ENCODE peak calls at places on chromosomes 13 and 19, in six cellular contexts. B, H, Z, W, N and I are unnamed samples.

GRCh38 chr13:78604782-78605611 is 1.6 kb upstream of the POU4F1 start:
- DNase-seq in B (peak), H (no peak), W (no peak), Z (no peak), N (no peak), I (no peak)

GRCh38 chr13:77429320-77430142 is 102.6 kb upstream of the MYCBP2 start:
- DNase-seq in N (peak), Z (no peak), W (peak), H (no peak), B (no peak), I (peak)

GRCh38 chr19:40592170-40592569 is 9.0 kb upstream of the LTBP4 start:
- DNase-seq in N (no peak), Z (peak), W (peak), H (no peak), B (peak), I (peak)

GRCh38 chr19:23887642-23888041 is 27.0 kb upstream of the ZNF726 start:
- DNase-seq in H (no peak), N (no peak), Z (no peak), W (no peak), B (no peak), I (no peak)

GRCh38 chr13:44309771-44310767 is 63.6 kb upstream of the SERP2 start:
- DNase-seq in W (no peak), N (no peak), H (peak), Z (peak), B (no peak), I (no peak)

GRCh38 chr13:76148926-76149325 is 512.8 kb downstream of the LMO7 start:
- DNase-seq in Z (peak), N (no peak), H (no peak), W (no peak), B (no peak), I (peak)

GRCh38 chr13:22311734-22312404 is 641.0 kb downstream of the FGF9 start:
- DNase-seq in Z (no peak), N (no peak), B (no peak), W (no peak), H (peak), I (no peak)

GRCh38 chr19:5026706-5027273 is 57.9 kb downstream of the KDM4B start:
- DNase-seq in Z (peak), W (no peak), N (no peak), B (no peak), H (no peak), I (no peak)

GRCh38 chr19:8363803-8364771 is at the start of gene ANGPTL4:
- DNase-seq in Z (peak), B (peak), H (peak), N (no peak), W (peak), I (peak)

GRCh38 chr19:4742717-4743646 is 19.3 kb upstream of the DPP9 start:
- DNase-seq in H (no peak), B (peak), W (no peak), Z (no peak), N (no peak), I (no peak)

GRCh38 chr13:20840590-20840989 is 62.0 kb downstream of the XPO4 start:
- DNase-seq in W (no peak), H (no peak), Z (no peak), N (no peak), B (no peak), I (no peak)

GRCh38 chr13:26037302-26037701 is 14.5 kb downstream of the SHISA2 start:
- DNase-seq in Z (no peak), B (no peak), H (no peak), N (no peak), W (no peak), I (no peak)

GRCh38 chr13:23741879-23742510 is 147.2 kb downstream of the MIPEP start:
- DNase-seq in N (no peak), Z (no peak), W (no peak), B (peak), H (no peak), I (no peak)

GRCh38 chr13:99354371-99354951 is 47.3 kb upstream of the GPR183 start:
- DNase-seq in Z (no peak), W (no peak), N (peak), B (no peak), H (no peak), I (peak)

GRCh38 chr19:39057615-39058014 is 25.3 kb upstream of the FBXO27 start:
- DNase-seq in B (no peak), W (no peak), N (no peak), Z (peak), H (no peak), I (no peak)

GRCh38 chr19:15330801-15331418 is 1.4 kb downstream of the BRD4 start:
- DNase-seq in W (no peak), N (no peak), Z (peak), B (peak), H (no peak), I (peak)

GRCh38 chr13:108193806-108194205 is 21.5 kb downstream of the LIG4 start:
- DNase-seq in H (no peak), W (no peak), Z (no peak), N (no peak), B (no peak), I (no peak)

GRCh38 chr19:45075215-45076028 is 856 bp downstream of the ZNF296 start:
- DNase-seq in N (peak), W (peak), B (no peak), H (peak), Z (no peak), I (peak)

GRCh38 chr13:112210401-112210800 is 143.5 kb downstream of the SOX1 start:
- DNase-seq in B (no peak), N (no peak), Z (no peak), W (no peak), H (no peak), I (no peak)

GRCh38 chr13:92574499-92574898 is 652.1 kb upstream of the GPC6 start:
- DNase-seq in Z (no peak), H (no peak), W (no peak), N (no peak), B (no peak), I (no peak)

GRCh38 chr13:28044608-28045007 is 55.8 kb downstream of the FLT3 start:
- DNase-seq in N (no peak), B (no peak), H (no peak), Z (no peak), W (no peak), I (peak)

GRCh38 chr13:111846396-111847174 is 220.4 kb upstream of the SOX1 start:
- DNase-seq in Z (no peak), B (no peak), H (no peak), W (no peak), N (no peak), I (no peak)

GRCh38 chr19:4844348-4845179 is 13.1 kb upstream of the TICAM1 start:
- DNase-seq in W (no peak), N (no peak), B (no peak), H (no peak), Z (peak), I (no peak)

GRCh38 chr19:11494634-11495285 is 10.9 kb downstream of the ZNF653 start:
- DNase-seq in H (no peak), N (no peak), Z (no peak), B (peak), W (no peak), I (no peak)

GRCh38 chr13:102141625-102142472 is 260.0 kb downstream of the FGF14 start:
- DNase-seq in H (no peak), Z (peak), B (no peak), N (no peak), W (peak), I (no peak)

GRCh38 chr13:110382830-110383229 is 75.7 kb downstream of the COL4A2 start:
- DNase-seq in W (no peak), B (no peak), Z (no peak), N (no peak), H (no peak), I (no peak)

GRCh38 chr13:39362652-39363390 is 240.2 kb downstream of the LHFPL6 start:
- DNase-seq in B (no peak), Z (no peak), W (no peak), N (no peak), H (no peak), I (no peak)

GRCh38 chr19:49161987-49162386 is 4.4 kb downstream of the TRPM4 start:
- DNase-seq in H (no peak), W (no peak), B (no peak), N (no peak), Z (no peak), I (peak)

GRCh38 chr13:54928071-54928470 is 1899.5 kb downstream of the OLFM4 start:
- DNase-seq in B (no peak), W (no peak), H (no peak), Z (no peak), N (no peak), I (no peak)

GRCh38 chr19:6239401-6239844 is 40.4 kb downstream of the MLLT1 start:
- DNase-seq in N (no peak), B (peak), H (no peak), W (no peak), Z (peak), I (no peak)

GRCh38 chr19:6238256-6238642 is 41.5 kb downstream of the MLLT1 start:
- DNase-seq in Z (peak), N (no peak), W (no peak), B (peak), H (no peak), I (no peak)

GRCh38 chr19:6236310-6237291 is 43.2 kb downstream of the MLLT1 start:
- DNase-seq in N (no peak), W (no peak), Z (no peak), B (peak), H (no peak), I (no peak)

GRCh38 chr19:6239871-6240676 is 39.7 kb downstream of the MLLT1 start:
- DNase-seq in Z (no peak), W (no peak), H (no peak), N (no peak), B (peak), I (no peak)

DNA sequence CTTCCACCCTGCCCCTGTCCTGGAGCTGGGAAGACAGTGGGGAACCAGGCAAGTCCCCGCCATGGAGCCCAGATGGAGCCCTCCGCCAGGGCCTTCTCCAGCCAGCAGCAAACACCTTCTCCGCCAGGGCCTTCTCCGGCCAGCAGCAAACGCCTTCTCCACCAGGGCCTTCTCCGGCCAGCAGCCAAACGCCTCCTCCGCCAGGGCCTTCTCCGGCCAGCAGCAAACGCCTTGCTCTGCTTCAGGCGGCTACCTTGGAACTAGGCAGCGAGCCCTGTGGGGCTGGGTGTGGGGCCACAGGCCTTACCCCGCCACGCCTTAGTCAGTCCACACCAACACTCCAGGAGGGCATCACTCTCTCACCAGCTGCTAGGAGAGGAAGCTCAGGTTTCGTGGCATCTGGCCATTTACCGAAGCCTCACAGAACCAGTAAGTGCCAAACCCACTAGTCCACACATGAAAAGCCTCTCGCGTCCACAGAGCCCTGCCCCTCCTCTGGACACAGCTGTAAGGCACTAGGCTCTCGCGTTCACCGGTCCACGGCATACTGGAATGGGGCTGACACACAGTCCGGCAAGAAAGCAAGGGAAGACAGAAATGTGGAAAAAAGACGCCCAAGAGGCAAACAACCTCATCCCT is 41.0 kb downstream of the MLLT1 start:
- DNase-seq in Z (peak), H (no peak), B (no peak), N (no peak), W (no peak), I (no peak)
- TF ChIP-seq CTCF in Z (no peak), H (no peak), B (no peak), N (no peak), W (no peak), I (no peak)

DNA sequence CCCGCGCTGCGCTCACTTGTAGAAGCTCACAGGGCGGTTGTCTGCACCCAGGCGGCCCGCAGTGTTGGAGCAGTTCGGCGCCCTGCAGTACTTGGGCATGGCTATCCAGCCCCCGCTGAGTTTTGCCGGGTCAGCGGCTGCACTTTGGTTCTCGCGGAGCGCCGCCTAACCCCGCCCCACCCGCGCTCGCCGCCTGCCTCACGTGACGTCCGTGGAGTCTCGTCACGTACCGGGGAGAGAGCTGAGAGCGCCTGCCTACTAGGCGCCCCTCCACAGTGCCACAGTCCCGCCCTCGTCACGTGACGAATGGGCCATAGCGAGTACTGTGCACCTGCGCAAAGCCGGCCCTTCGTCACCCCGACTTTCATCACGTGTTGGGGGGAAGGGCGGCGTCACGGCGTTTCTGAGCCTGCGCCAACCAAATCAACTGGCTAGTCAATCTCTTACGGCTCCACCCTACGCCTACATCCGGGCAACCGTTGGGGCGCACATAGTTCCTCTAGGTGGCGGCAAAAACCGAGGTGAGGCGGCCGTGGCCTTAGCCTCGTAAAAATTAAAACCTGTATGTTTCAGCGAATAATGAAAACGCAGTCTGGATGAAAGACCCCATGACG is at the start of gene THAP8:
- DNase-seq in N (peak), H (peak), W (peak), B (peak), Z (peak), I (peak)
- TF ChIP-seq CTCF in N (peak), H (peak), W (peak), B (peak), Z (peak), I (peak)

DNA sequence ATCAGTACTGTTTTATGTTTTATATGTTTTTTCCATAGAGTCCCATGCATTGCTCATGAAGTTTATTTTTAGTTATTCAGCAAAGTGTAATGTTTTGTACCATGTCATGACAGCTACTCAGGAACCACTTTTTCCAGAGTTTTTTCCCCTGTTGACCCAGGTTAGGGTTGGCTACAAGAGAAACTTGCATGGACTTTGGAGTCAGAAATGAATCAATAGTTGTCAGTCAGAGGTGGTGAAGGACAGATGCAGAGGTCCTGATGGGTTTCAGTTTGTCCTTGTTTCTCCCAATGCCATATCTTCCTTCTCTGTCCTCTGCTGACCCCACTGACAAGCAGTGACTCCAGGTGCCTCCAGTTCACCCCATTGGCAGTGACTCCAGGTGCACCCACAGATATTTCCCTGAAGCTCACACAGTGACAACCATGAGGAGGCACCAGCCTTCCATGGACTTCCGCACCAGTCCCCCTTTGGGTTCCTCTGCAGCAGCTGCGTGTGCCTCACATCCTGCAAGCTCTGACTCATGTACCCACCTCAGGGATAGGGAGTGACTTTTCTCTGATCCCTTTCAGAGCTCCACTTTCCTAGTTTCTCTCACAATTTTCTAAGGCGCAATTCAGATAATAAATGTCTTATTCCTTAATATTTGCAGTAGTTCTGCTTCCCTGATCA is 92.1 kb downstream of the AKAP11 start:
- DNase-seq in N (no peak), Z (peak), B (no peak), W (no peak), H (no peak), I (no peak)
- TF ChIP-seq CTCF in N (no peak), Z (no peak), B (no peak), W (no peak), H (no peak), I (no peak)

GRCh38 chr19:17582613-17583012 is 27.2 kb downstream of the COLGALT1 start:
- DNase-seq in N (no peak), W (no peak), B (no peak), Z (no peak), H (no peak), I (no peak)
- TF ChIP-seq CTCF in N (no peak), W (no peak), B (no peak), Z (no peak), H (no peak), I (peak)

DNA sequence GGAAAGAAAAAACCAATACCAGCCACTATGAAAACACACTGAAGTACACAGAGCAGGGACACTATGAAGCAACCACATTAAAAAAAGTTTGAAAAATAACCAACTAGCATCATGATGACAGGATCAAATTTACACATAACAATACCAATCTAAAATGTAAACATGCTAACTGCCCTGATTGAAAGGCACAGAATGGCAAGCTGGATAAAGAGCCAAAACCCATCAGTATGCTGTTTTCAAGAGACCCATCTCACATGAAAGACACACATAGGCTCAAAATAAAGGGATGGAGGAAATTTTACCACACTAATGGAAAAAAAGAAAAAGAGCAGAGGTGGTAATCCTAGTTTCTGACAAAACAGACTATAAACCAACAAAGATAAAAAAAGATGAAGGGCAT is 291.3 kb downstream of the SLC7A1 start:
- DNase-seq in N (no peak), Z (no peak), B (no peak), H (no peak), W (no peak), I (no peak)
- TF ChIP-seq CTCF in N (no peak), Z (no peak), B (no peak), H (no peak), W (no peak), I (no peak)

DNA sequence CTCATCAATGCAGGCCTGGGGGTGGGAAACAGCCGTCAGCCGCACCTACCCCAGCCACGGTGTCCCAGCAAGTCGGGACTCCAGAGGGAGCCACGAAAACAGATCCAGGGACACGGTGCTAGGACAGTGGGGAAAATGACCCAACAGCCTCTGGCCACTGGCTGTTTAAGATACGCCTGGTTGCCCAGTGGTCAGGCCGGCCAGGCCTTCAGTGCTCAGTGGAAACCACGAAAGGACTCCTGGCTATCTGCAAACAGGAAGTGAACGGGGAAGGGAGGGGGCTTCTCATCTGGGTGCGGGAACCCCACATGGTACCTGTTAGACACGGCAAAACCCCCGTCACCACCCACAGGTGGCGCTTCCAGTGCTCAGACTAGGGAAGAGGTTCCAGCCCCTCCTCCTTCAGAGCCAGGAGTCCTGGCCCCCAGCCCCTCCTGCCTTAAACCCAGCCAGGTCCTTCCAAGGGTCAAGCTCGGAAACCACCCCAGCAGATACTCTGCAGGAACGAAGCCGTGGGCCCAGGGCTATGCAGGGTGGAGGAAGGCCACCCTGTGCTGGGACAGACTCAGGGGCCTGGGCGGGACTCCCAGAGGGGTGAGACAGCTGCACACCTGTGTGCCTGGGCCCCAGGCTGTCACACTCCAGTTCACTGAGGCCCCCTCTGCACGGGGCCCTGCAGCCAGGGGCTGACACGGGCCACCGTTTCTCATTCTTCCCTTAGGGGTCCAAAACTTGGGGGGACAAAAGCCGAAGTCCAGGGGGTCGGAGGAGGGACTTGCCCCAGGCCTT is 4.5 kb downstream of the PPP1R12C start:
- DNase-seq in B (peak), H (no peak), W (peak), Z (no peak), N (no peak), I (no peak)
- TF ChIP-seq CTCF in B (no peak), H (no peak), W (no peak), Z (no peak), N (peak), I (peak)

GRCh38 chr19:790971-791604 is 6.2 kb upstream of the PTBP1 start:
- DNase-seq in W (no peak), Z (no peak), H (no peak), N (no peak), B (no peak), I (no peak)

GRCh38 chr19:788821-789472 is 8.3 kb upstream of the PTBP1 start:
- DNase-seq in H (no peak), B (peak), W (no peak), Z (no peak), N (no peak), I (no peak)

GRCh38 chr19:791605-792360 is 5.5 kb upstream of the PTBP1 start:
- DNase-seq in B (peak), H (no peak), N (no peak), Z (no peak), W (no peak), I (no peak)

GRCh38 chr19:787551-787950 is 9.7 kb upstream of the PTBP1 start:
- DNase-seq in B (no peak), H (no peak), Z (no peak), N (no peak), W (no peak), I (no peak)

GRCh38 chr19:789473-790052 is 7.7 kb upstream of the PTBP1 start:
- DNase-seq in Z (no peak), B (no peak), N (no peak), H (no peak), W (no peak), I (no peak)
- TF ChIP-seq CTCF in Z (no peak), B (no peak), N (no peak), H (no peak), W (no peak), I (no peak)